ENCODE peak calls at places on chromosome 5, in eight cellular contexts. One of them, this sample, is unnamed.

GRCh38 chr5:96648598-96648997 is 13.6 kb upstream of the CAST start:
- DNase-seq in GDM1: no peak
- DNase-seq in Karpas-422: no peak
- DNase-seq in AG04449: no peak
- DNase-seq in cardiac fibroblast: no peak
- DNase-seq in ACHN: no peak
- DNase-seq in Calu3: no peak
- DNase-seq in memory B cell: no peak
- DNase-seq in this sample: no peak

GRCh38 chr5:122863721-122864120 is 18.3 kb downstream of the SNX24 start:
- DNase-seq in AG04449: no peak
- DNase-seq in GDM1: no peak
- DNase-seq in Calu3: no peak
- DNase-seq in ACHN: no peak
- DNase-seq in Karpas-422: no peak
- DNase-seq in cardiac fibroblast: no peak
- DNase-seq in memory B cell: no peak
- DNase-seq in this sample: no peak

GRCh38 chr5:43386960-43387362 is 25.2 kb downstream of the CCL28 start:
- DNase-seq in cardiac fibroblast: peak
- DNase-seq in AG04449: no peak
- DNase-seq in ACHN: no peak
- DNase-seq in Karpas-422: peak
- DNase-seq in GDM1: no peak
- DNase-seq in Calu3: peak
- DNase-seq in memory B cell: no peak
- DNase-seq in this sample: no peak

GRCh38 chr5:141677415-141677814 is 4.6 kb downstream of the ARAP3 start:
- DNase-seq in Karpas-422: peak
- DNase-seq in memory B cell: no peak
- DNase-seq in GDM1: no peak
- DNase-seq in Calu3: no peak
- DNase-seq in cardiac fibroblast: no peak
- DNase-seq in ACHN: peak
- DNase-seq in AG04449: no peak
- DNase-seq in this sample: no peak

GRCh38 chr5:51156838-51157237 is 226.4 kb upstream of the ISL1 start:
- DNase-seq in AG04449: no peak
- DNase-seq in ACHN: no peak
- DNase-seq in cardiac fibroblast: no peak
- DNase-seq in Calu3: no peak
- DNase-seq in GDM1: no peak
- DNase-seq in memory B cell: no peak
- DNase-seq in Karpas-422: no peak
- DNase-seq in this sample: no peak

GRCh38 chr5:34587355-34588241 is 68.5 kb upstream of the RAI14 start:
- DNase-seq in cardiac fibroblast: peak
- DNase-seq in AG04449: peak
- DNase-seq in Karpas-422: no peak
- DNase-seq in GDM1: no peak
- DNase-seq in ACHN: no peak
- DNase-seq in memory B cell: no peak
- DNase-seq in Calu3: no peak
- DNase-seq in this sample: no peak

GRCh38 chr5:154117050-154117449 is 73.5 kb upstream of the GALNT10 start:
- DNase-seq in cardiac fibroblast: no peak
- DNase-seq in memory B cell: no peak
- DNase-seq in ACHN: no peak
- DNase-seq in GDM1: no peak
- DNase-seq in Karpas-422: no peak
- DNase-seq in AG04449: no peak
- DNase-seq in Calu3: no peak
- DNase-seq in this sample: no peak

GRCh38 chr5:154002093-154002492 is 36.6 kb downstream of the FAM114A2 start:
- DNase-seq in AG04449: no peak
- DNase-seq in ACHN: no peak
- DNase-seq in memory B cell: no peak
- DNase-seq in GDM1: no peak
- DNase-seq in Karpas-422: no peak
- DNase-seq in cardiac fibroblast: peak
- DNase-seq in Calu3: no peak
- DNase-seq in this sample: no peak

GRCh38 chr5:54520940-54521339 is 3.4 kb downstream of the SNX18 start:
- DNase-seq in memory B cell: no peak
- DNase-seq in cardiac fibroblast: peak
- DNase-seq in Calu3: no peak
- DNase-seq in Karpas-422: no peak
- DNase-seq in ACHN: no peak
- DNase-seq in GDM1: no peak
- DNase-seq in AG04449: no peak
- DNase-seq in this sample: no peak

GRCh38 chr5:130077007-130077406 is 172.7 kb downstream of the CHSY3 start:
- DNase-seq in Karpas-422: no peak
- DNase-seq in ACHN: no peak
- DNase-seq in Calu3: no peak
- DNase-seq in cardiac fibroblast: peak
- DNase-seq in AG04449: no peak
- DNase-seq in GDM1: no peak
- DNase-seq in memory B cell: no peak
- DNase-seq in this sample: no peak

GRCh38 chr5:1548702-1549523 is 25.2 kb upstream of the LPCAT1 start:
- DNase-seq in Calu3: no peak
- DNase-seq in cardiac fibroblast: no peak
- DNase-seq in memory B cell: no peak
- DNase-seq in Karpas-422: no peak
- DNase-seq in AG04449: no peak
- DNase-seq in GDM1: no peak
- DNase-seq in ACHN: no peak
- DNase-seq in this sample: peak

GRCh38 chr5:94471496-94471895 is 146.9 kb downstream of the KIAA0825 start:
- DNase-seq in Calu3: no peak
- DNase-seq in ACHN: no peak
- DNase-seq in GDM1: no peak
- DNase-seq in Karpas-422: no peak
- DNase-seq in cardiac fibroblast: no peak
- DNase-seq in memory B cell: no peak
- DNase-seq in AG04449: no peak
- DNase-seq in this sample: no peak

GRCh38 chr5:150989695-150990094 is 30.7 kb upstream of the GPX3 start:
- DNase-seq in Karpas-422: peak
- DNase-seq in Calu3: no peak
- DNase-seq in AG04449: no peak
- DNase-seq in memory B cell: no peak
- DNase-seq in cardiac fibroblast: peak
- DNase-seq in ACHN: no peak
- DNase-seq in GDM1: no peak
- DNase-seq in this sample: no peak

GRCh38 chr5:60960591-60960990 is 15.6 kb downstream of the NDUFAF2 start:
- DNase-seq in memory B cell: no peak
- DNase-seq in AG04449: no peak
- DNase-seq in Calu3: no peak
- DNase-seq in GDM1: no peak
- DNase-seq in Karpas-422: peak
- DNase-seq in ACHN: peak
- DNase-seq in cardiac fibroblast: peak
- DNase-seq in this sample: no peak

GRCh38 chr5:33827885-33828284 is 63.9 kb downstream of the ADAMTS12 start:
- DNase-seq in GDM1: no peak
- DNase-seq in cardiac fibroblast: peak
- DNase-seq in memory B cell: no peak
- DNase-seq in Karpas-422: no peak
- DNase-seq in AG04449: no peak
- DNase-seq in ACHN: no peak
- DNase-seq in Calu3: no peak
- DNase-seq in this sample: no peak

GRCh38 chr5:31477971-31478370 is 53.9 kb downstream of the DROSHA start:
- DNase-seq in ACHN: no peak
- DNase-seq in GDM1: no peak
- DNase-seq in AG04449: no peak
- DNase-seq in cardiac fibroblast: no peak
- DNase-seq in Karpas-422: no peak
- DNase-seq in Calu3: no peak
- DNase-seq in memory B cell: no peak
- DNase-seq in this sample: no peak

GRCh38 chr5:179459771-179460170 is 90.6 kb upstream of the RUFY1 start:
- DNase-seq in Calu3: no peak
- DNase-seq in Karpas-422: no peak
- DNase-seq in cardiac fibroblast: no peak
- DNase-seq in memory B cell: no peak
- DNase-seq in GDM1: no peak
- DNase-seq in AG04449: no peak
- DNase-seq in ACHN: no peak
- DNase-seq in this sample: no peak

GRCh38 chr5:57495688-57496087 is 13.1 kb upstream of the ACTBL2 start:
- DNase-seq in Karpas-422: no peak
- DNase-seq in AG04449: no peak
- DNase-seq in memory B cell: no peak
- DNase-seq in cardiac fibroblast: no peak
- DNase-seq in Calu3: no peak
- DNase-seq in GDM1: no peak
- DNase-seq in ACHN: no peak
- DNase-seq in this sample: no peak

GRCh38 chr5:80753712-80754111 is 98.9 kb upstream of the DHFR start:
- DNase-seq in memory B cell: no peak
- DNase-seq in cardiac fibroblast: no peak
- DNase-seq in ACHN: no peak
- DNase-seq in Calu3: no peak
- DNase-seq in AG04449: no peak
- DNase-seq in GDM1: no peak
- DNase-seq in Karpas-422: no peak
- DNase-seq in this sample: no peak

GRCh38 chr5:38104497-38105230 is 153.7 kb upstream of the EGFLAM start:
- DNase-seq in AG04449: no peak
- DNase-seq in Karpas-422: no peak
- DNase-seq in Calu3: peak
- DNase-seq in ACHN: no peak
- DNase-seq in GDM1: peak
- DNase-seq in memory B cell: no peak
- DNase-seq in cardiac fibroblast: no peak
- DNase-seq in this sample: no peak

GRCh38 chr5:157540707-157541451 is 34.7 kb downstream of the ADAM19 start:
- DNase-seq in AG04449: no peak
- DNase-seq in ACHN: no peak
- DNase-seq in GDM1: no peak
- DNase-seq in Karpas-422: no peak
- DNase-seq in Calu3: no peak
- DNase-seq in memory B cell: peak
- DNase-seq in cardiac fibroblast: peak
- DNase-seq in this sample: peak

GRCh38 chr5:180545248-180545647 is 46.1 kb downstream of the SCGB3A1 start:
- DNase-seq in cardiac fibroblast: no peak
- DNase-seq in ACHN: no peak
- DNase-seq in GDM1: no peak
- DNase-seq in Karpas-422: no peak
- DNase-seq in AG04449: no peak
- DNase-seq in Calu3: no peak
- DNase-seq in memory B cell: no peak
- DNase-seq in this sample: no peak

GRCh38 chr5:118937393-118938061 is 50.8 kb downstream of the DTWD2 start:
- DNase-seq in Calu3: no peak
- DNase-seq in GDM1: no peak
- DNase-seq in memory B cell: no peak
- DNase-seq in AG04449: no peak
- DNase-seq in Karpas-422: no peak
- DNase-seq in ACHN: no peak
- DNase-seq in cardiac fibroblast: no peak
- DNase-seq in this sample: no peak

GRCh38 chr5:40551706-40552557 is 127.8 kb upstream of the PTGER4 start:
- DNase-seq in cardiac fibroblast: peak
- DNase-seq in ACHN: peak
- DNase-seq in memory B cell: no peak
- DNase-seq in Karpas-422: no peak
- DNase-seq in Calu3: peak
- DNase-seq in AG04449: peak
- DNase-seq in GDM1: no peak
- DNase-seq in this sample: no peak

GRCh38 chr5:96978812-96979449 is 43.1 kb downstream of the LNPEP start:
- DNase-seq in cardiac fibroblast: no peak
- DNase-seq in ACHN: no peak
- DNase-seq in Calu3: no peak
- DNase-seq in AG04449: no peak
- DNase-seq in Karpas-422: no peak
- DNase-seq in GDM1: no peak
- DNase-seq in memory B cell: no peak
- DNase-seq in this sample: no peak

GRCh38 chr5:88555658-88556057 is 287.0 kb upstream of the TMEM161B start:
- DNase-seq in Karpas-422: no peak
- DNase-seq in memory B cell: no peak
- DNase-seq in GDM1: no peak
- DNase-seq in Calu3: no peak
- DNase-seq in cardiac fibroblast: no peak
- DNase-seq in AG04449: no peak
- DNase-seq in ACHN: no peak
- DNase-seq in this sample: no peak

GRCh38 chr5:168282120-168282519 is 9.3 kb upstream of the WWC1 start:
- DNase-seq in memory B cell: no peak
- DNase-seq in ACHN: no peak
- DNase-seq in cardiac fibroblast: peak
- DNase-seq in Calu3: no peak
- DNase-seq in AG04449: peak
- DNase-seq in GDM1: no peak
- DNase-seq in Karpas-422: no peak
- DNase-seq in this sample: no peak

GRCh38 chr5:471750-472058 is 28.7 kb downstream of the EXOC3 start:
- DNase-seq in Calu3: no peak
- DNase-seq in AG04449: no peak
- DNase-seq in cardiac fibroblast: no peak
- DNase-seq in ACHN: no peak
- DNase-seq in GDM1: no peak
- DNase-seq in Karpas-422: no peak
- DNase-seq in memory B cell: no peak
- DNase-seq in this sample: no peak

GRCh38 chr5:179805529-179806249 is 977 bp downstream of the MGAT4B start:
- DNase-seq in ACHN: no peak
- DNase-seq in Calu3: no peak
- DNase-seq in GDM1: peak
- DNase-seq in cardiac fibroblast: peak
- DNase-seq in Karpas-422: peak
- DNase-seq in memory B cell: no peak
- DNase-seq in AG04449: no peak
- DNase-seq in this sample: peak

GRCh38 chr5:119578937-119579336 is 50.4 kb upstream of the FAM170A start:
- DNase-seq in ACHN: peak
- DNase-seq in GDM1: peak
- DNase-seq in memory B cell: no peak
- DNase-seq in AG04449: no peak
- DNase-seq in Karpas-422: peak
- DNase-seq in Calu3: peak
- DNase-seq in cardiac fibroblast: peak
- DNase-seq in this sample: no peak

GRCh38 chr5:165630211-165630866 is 2124.9 kb downstream of the MAT2B start:
- DNase-seq in Karpas-422: peak
- DNase-seq in cardiac fibroblast: peak
- DNase-seq in GDM1: peak
- DNase-seq in memory B cell: no peak
- DNase-seq in Calu3: peak
- DNase-seq in ACHN: peak
- DNase-seq in AG04449: no peak
- DNase-seq in this sample: no peak

GRCh38 chr5:145681216-145681615 is 153.9 kb downstream of the PRELID2 start:
- DNase-seq in memory B cell: no peak
- DNase-seq in Karpas-422: no peak
- DNase-seq in AG04449: no peak
- DNase-seq in GDM1: no peak
- DNase-seq in cardiac fibroblast: no peak
- DNase-seq in Calu3: no peak
- DNase-seq in ACHN: no peak
- DNase-seq in this sample: no peak